ENCODE peak calls at places on chromosomes 1 and 21, in eight cellular contexts. One of them, this sample, is unnamed.

GRCh38 chr1:75992312-75992711 is 60.1 kb upstream of the ASB17 start:
- DNase-seq in OCI-LY7: no peak
- DNase-seq in SK-N-SH: no peak
- DNase-seq in HCT116: no peak
- DNase-seq in MM.1S: no peak
- DNase-seq in hepatocyte: no peak
- DNase-seq in PC-3: no peak
- DNase-seq in PC-9: no peak
- DNase-seq in this sample: peak; percentile 10

GRCh38 chr1:114032271-114033218 is 53.3 kb downstream of the OLFML3 start:
- DNase-seq in OCI-LY7: no peak
- DNase-seq in hepatocyte: peak; percentile 40
- DNase-seq in MM.1S: no peak
- DNase-seq in HCT116: no peak
- DNase-seq in PC-9: no peak
- DNase-seq in PC-3: peak; percentile 95
- DNase-seq in SK-N-SH: no peak
- DNase-seq in this sample: peak; percentile 35

GRCh38 chr1:20426923-20427322 is 59.1 kb downstream of the CAMK2N1 start:
- DNase-seq in PC-3: peak; percentile 86
- DNase-seq in SK-N-SH: no peak
- DNase-seq in OCI-LY7: no peak
- DNase-seq in PC-9: peak; percentile 43
- DNase-seq in HCT116: no peak
- DNase-seq in hepatocyte: peak; percentile 48
- DNase-seq in MM.1S: no peak
- DNase-seq in this sample: no peak

GRCh38 chr21:38476385-38476784 is 21.9 kb downstream of the ERG start:
- DNase-seq in OCI-LY7: no peak
- DNase-seq in HCT116: no peak
- DNase-seq in PC-3: no peak
- DNase-seq in hepatocyte: no peak
- DNase-seq in SK-N-SH: no peak
- DNase-seq in MM.1S: no peak
- DNase-seq in PC-9: no peak
- DNase-seq in this sample: no peak

GRCh38 chr1:39981957-39982356 is 27.0 kb downstream of the MFSD2A start:
- DNase-seq in SK-N-SH: no peak
- DNase-seq in PC-3: peak; percentile 87
- DNase-seq in OCI-LY7: no peak
- DNase-seq in PC-9: peak; percentile 90
- DNase-seq in MM.1S: no peak
- DNase-seq in HCT116: peak; percentile 37
- DNase-seq in hepatocyte: peak; percentile 32
- DNase-seq in this sample: no peak

GRCh38 chr1:88462481-88463261 is 221.4 kb upstream of the PKN2 start:
- DNase-seq in SK-N-SH: peak; percentile 60
- DNase-seq in hepatocyte: peak; percentile 75
- DNase-seq in MM.1S: peak; percentile 30
- DNase-seq in PC-9: peak; percentile 14
- DNase-seq in OCI-LY7: no peak
- DNase-seq in PC-3: peak; percentile 17
- DNase-seq in HCT116: no peak
- DNase-seq in this sample: peak; percentile 80

GRCh38 chr1:220151454-220151853 is 57.5 kb downstream of the IARS2 start:
- DNase-seq in SK-N-SH: no peak
- DNase-seq in PC-3: no peak
- DNase-seq in HCT116: no peak
- DNase-seq in OCI-LY7: no peak
- DNase-seq in PC-9: no peak
- DNase-seq in MM.1S: no peak
- DNase-seq in hepatocyte: no peak
- DNase-seq in this sample: no peak

GRCh38 chr1:162055062-162055461 is 14.4 kb upstream of the NOS1AP start:
- DNase-seq in OCI-LY7: no peak
- DNase-seq in SK-N-SH: no peak
- DNase-seq in PC-3: peak; percentile 99
- DNase-seq in HCT116: peak; percentile 66
- DNase-seq in MM.1S: no peak
- DNase-seq in PC-9: peak; percentile 52
- DNase-seq in hepatocyte: peak; percentile 47
- DNase-seq in this sample: no peak

GRCh38 chr1:199546323-199546722 is 481.2 kb upstream of the NR5A2 start:
- DNase-seq in PC-3: peak; percentile 44
- DNase-seq in OCI-LY7: no peak
- DNase-seq in MM.1S: no peak
- DNase-seq in HCT116: no peak
- DNase-seq in SK-N-SH: no peak
- DNase-seq in PC-9: no peak
- DNase-seq in hepatocyte: no peak
- DNase-seq in this sample: no peak

GRCh38 chr21:44703731-44704635 is 7.0 kb downstream of the KRTAP10-12 start:
- DNase-seq in MM.1S: no peak
- DNase-seq in HCT116: no peak
- DNase-seq in OCI-LY7: no peak
- DNase-seq in PC-9: no peak
- DNase-seq in PC-3: no peak
- DNase-seq in SK-N-SH: peak; percentile 14
- DNase-seq in hepatocyte: no peak
- DNase-seq in this sample: no peak

GRCh38 chr1:206956313-206956597 is 10.0 kb upstream of the PIGR start:
- DNase-seq in MM.1S: no peak
- DNase-seq in SK-N-SH: no peak
- DNase-seq in HCT116: no peak
- DNase-seq in PC-3: no peak
- DNase-seq in hepatocyte: no peak
- DNase-seq in PC-9: no peak
- DNase-seq in OCI-LY7: no peak
- DNase-seq in this sample: no peak

GRCh38 chr1:56188216-56188615 is 391.1 kb downstream of the PLPP3 start:
- DNase-seq in PC-9: no peak
- DNase-seq in hepatocyte: no peak
- DNase-seq in HCT116: no peak
- DNase-seq in SK-N-SH: no peak
- DNase-seq in PC-3: no peak
- DNase-seq in OCI-LY7: no peak
- DNase-seq in MM.1S: no peak
- DNase-seq in this sample: no peak

GRCh38 chr1:12186277-12186985 is 19.6 kb downstream of the TNFRSF1B start:
- DNase-seq in MM.1S: no peak
- DNase-seq in PC-9: no peak
- DNase-seq in HCT116: no peak
- DNase-seq in OCI-LY7: no peak
- DNase-seq in PC-3: no peak
- DNase-seq in hepatocyte: peak; percentile 57
- DNase-seq in SK-N-SH: no peak
- DNase-seq in this sample: no peak
- H3K4me1 ChIP-seq in MM.1S: no peaks in the 10 kb centered on the region
- H3K4me1 ChIP-seq in PC-9: peaks cover 10% of the 10 kb centered on the region
- H3K4me1 ChIP-seq in HCT116: peaks cover 14% of the 10 kb centered on the region
- H3K4me1 ChIP-seq in OCI-LY7: no peaks in the 10 kb centered on the region
- H3K4me1 ChIP-seq in PC-3: no peaks in the 10 kb centered on the region
- H3K4me1 ChIP-seq in hepatocyte: peaks cover 19% of the 10 kb centered on the region
- H3K4me1 ChIP-seq in SK-N-SH: peaks cover 10% of the 10 kb centered on the region
- H3K4me1 ChIP-seq in this sample: peaks cover 7% of the 10 kb centered on the region

GRCh38 chr1:160651428-160652064 is 4.7 kb upstream of the SLAMF1 start:
- DNase-seq in SK-N-SH: no peak
- DNase-seq in PC-3: no peak
- DNase-seq in hepatocyte: no peak
- DNase-seq in MM.1S: no peak
- DNase-seq in PC-9: no peak
- DNase-seq in OCI-LY7: peak; percentile 56
- DNase-seq in HCT116: no peak
- DNase-seq in this sample: no peak
- H3K9me2 ChIP-seq in SK-N-SH: no peaks in the 10 kb centered on the region
- H3K9me2 ChIP-seq in PC-3: no peaks in the 10 kb centered on the region
- H3K9me2 ChIP-seq in hepatocyte: no peaks in the 10 kb centered on the region
- H3K9me2 ChIP-seq in MM.1S: no peaks in the 10 kb centered on the region
- H3K9me2 ChIP-seq in PC-9: no peaks in the 10 kb centered on the region
- H3K9me2 ChIP-seq in OCI-LY7: no peaks in the 10 kb centered on the region
- H3K9me2 ChIP-seq in HCT116: no peaks in the 10 kb centered on the region
- H3K9me2 ChIP-seq in this sample: peaks cover 23% of the 10 kb centered on the region

GRCh38 chr1:15847100-15847892 is at the start of gene SPEN:
- DNase-seq in SK-N-SH: peak; percentile 95
- DNase-seq in PC-9: peak; percentile 97
- DNase-seq in OCI-LY7: peak; percentile 98
- DNase-seq in MM.1S: peak; percentile 99
- DNase-seq in HCT116: peak; percentile 93
- DNase-seq in PC-3: peak; percentile 98
- DNase-seq in hepatocyte: peak; percentile 99
- DNase-seq in this sample: peak; percentile 90
- TF ChIP-seq CTCF in SK-N-SH: no peak
- TF ChIP-seq CTCF in PC-9: no peak
- TF ChIP-seq CTCF in OCI-LY7: no peak
- TF ChIP-seq CTCF in MM.1S: no peak
- TF ChIP-seq CTCF in HCT116: no peak
- TF ChIP-seq CTCF in PC-3: no peak
- TF ChIP-seq CTCF in hepatocyte: peak; percentile 12
- TF ChIP-seq CTCF in this sample: no peak

DNA sequence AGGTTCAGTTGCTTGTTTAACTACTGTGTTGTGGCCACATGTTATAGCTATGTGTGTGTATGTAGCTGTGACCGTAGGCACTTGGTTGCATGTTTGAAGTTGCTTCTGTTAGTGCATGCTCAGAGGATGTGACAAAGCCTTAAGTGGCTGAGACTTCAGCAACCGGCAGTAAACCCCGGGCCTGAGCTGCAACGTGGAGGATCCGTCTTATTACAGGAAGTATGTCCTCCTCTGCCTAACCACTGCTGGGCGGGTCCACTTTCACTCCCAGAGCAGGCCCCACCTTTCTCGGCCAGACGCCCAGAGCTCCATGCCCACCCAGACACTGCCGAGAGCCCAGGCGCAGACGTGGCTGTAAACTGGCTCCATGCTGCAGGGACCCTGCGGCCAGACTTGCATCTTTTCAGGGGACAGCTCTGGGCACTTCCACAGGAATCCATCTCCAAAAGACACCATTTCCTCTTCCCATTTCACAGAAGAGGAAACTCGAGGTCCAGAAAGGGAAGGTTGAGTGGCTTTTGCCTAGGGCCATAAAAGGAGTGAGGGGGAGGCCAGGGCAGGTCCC is 2.2 kb downstream of the TCEA3 start:
- DNase-seq in OCI-LY7: no peak
- DNase-seq in hepatocyte: peak; percentile 80
- DNase-seq in PC-9: no peak
- DNase-seq in SK-N-SH: peak; percentile 73
- DNase-seq in PC-3: peak; percentile 68
- DNase-seq in MM.1S: no peak
- DNase-seq in HCT116: no peak
- DNase-seq in this sample: no peak
- H3K4me1 ChIP-seq in OCI-LY7: no peaks in the 10 kb centered on the region
- H3K4me1 ChIP-seq in hepatocyte: peaks cover 52% of the 10 kb centered on the region
- H3K4me1 ChIP-seq in PC-9: no peaks in the 10 kb centered on the region
- H3K4me1 ChIP-seq in SK-N-SH: no peaks in the 10 kb centered on the region
- H3K4me1 ChIP-seq in PC-3: peaks cover 23% of the 10 kb centered on the region
- H3K4me1 ChIP-seq in MM.1S: no peaks in the 10 kb centered on the region
- H3K4me1 ChIP-seq in HCT116: peaks cover 13% of the 10 kb centered on the region
- H3K4me1 ChIP-seq in this sample: peaks cover 4% of the 10 kb centered on the region

DNA sequence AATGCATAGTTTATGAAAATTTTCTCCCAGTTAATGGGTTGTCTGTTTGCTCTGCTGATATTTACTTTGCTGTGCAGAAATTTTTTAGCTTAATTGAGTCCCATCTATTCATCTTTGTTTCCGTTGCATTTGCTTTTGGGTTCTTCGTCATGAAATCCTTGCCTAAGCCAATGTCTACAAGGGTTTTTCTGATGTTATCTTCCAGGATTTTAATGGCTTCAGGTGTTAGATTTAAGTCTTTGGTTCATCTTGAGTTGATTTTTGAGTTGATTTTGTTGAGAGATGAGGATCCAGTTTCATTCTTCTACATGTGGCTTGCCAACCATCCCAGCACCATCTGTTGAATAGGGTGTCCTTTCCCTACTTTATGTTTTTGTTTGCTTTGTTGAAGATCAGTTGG is 85.2 kb downstream of the DRAM2 start:
- DNase-seq in PC-9: no peak
- DNase-seq in hepatocyte: no peak
- DNase-seq in PC-3: no peak
- DNase-seq in HCT116: no peak
- DNase-seq in MM.1S: no peak
- DNase-seq in OCI-LY7: no peak
- DNase-seq in SK-N-SH: no peak
- DNase-seq in this sample: no peak
- H3K9me2 ChIP-seq in PC-9: no peaks in the 10 kb centered on the region
- H3K9me2 ChIP-seq in hepatocyte: no peaks in the 10 kb centered on the region
- H3K9me2 ChIP-seq in PC-3: no peaks in the 10 kb centered on the region
- H3K9me2 ChIP-seq in HCT116: no peaks in the 10 kb centered on the region
- H3K9me2 ChIP-seq in MM.1S: no peaks in the 10 kb centered on the region
- H3K9me2 ChIP-seq in OCI-LY7: no peaks in the 10 kb centered on the region
- H3K9me2 ChIP-seq in SK-N-SH: no peaks in the 10 kb centered on the region
- H3K9me2 ChIP-seq in this sample: no peaks in the 10 kb centered on the region

DNA sequence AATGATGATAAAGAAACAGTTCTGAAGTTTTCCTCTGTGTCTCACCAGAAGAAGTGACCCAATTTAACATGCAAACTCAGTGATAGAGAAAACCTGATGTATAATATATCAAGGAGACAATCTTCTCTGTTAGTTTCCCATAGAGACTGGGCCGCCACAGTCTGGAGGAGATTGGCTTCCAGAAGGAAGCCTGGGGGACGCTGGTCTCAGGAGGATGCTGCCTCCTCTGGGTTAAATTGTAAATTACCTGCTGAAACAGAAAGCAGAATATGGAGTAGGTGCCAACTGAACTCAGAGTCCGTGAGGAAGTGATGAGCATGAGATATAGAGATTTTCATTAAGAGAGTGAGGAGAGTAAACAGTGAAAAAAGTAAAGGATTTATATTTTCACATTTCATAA is 15.8 kb downstream of the OR14I1 start:
- DNase-seq in SK-N-SH: peak; percentile 14
- DNase-seq in hepatocyte: no peak
- DNase-seq in HCT116: no peak
- DNase-seq in OCI-LY7: peak; percentile 6
- DNase-seq in PC-3: peak; percentile 66
- DNase-seq in PC-9: no peak
- DNase-seq in MM.1S: peak; percentile 50
- DNase-seq in this sample: no peak
- TF ChIP-seq CTCF in SK-N-SH: peak; percentile 37
- TF ChIP-seq CTCF in hepatocyte: no peak
- TF ChIP-seq CTCF in HCT116: peak; percentile 35
- TF ChIP-seq CTCF in OCI-LY7: peak; percentile 60
- TF ChIP-seq CTCF in PC-3: peak; percentile 84
- TF ChIP-seq CTCF in PC-9: no peak
- TF ChIP-seq CTCF in MM.1S: peak; percentile 71
- TF ChIP-seq CTCF in this sample: no peak